ENCODE peak calls at places on chromosomes 11 and 22, in six cellular contexts. One of them, this sample, is unnamed.

GRCh38 chr11:128029219-128029722 is 558.1 kb downstream of the ETS1 start:
- DNase-seq in fibroblast of lung: peak
- DNase-seq in H7: no peak
- DNase-seq in neural crest cell: no peak
- DNase-seq in fibroblast of the aortic adventitia: peak
- DNase-seq in neuronal stem cell: no peak
- DNase-seq in this sample: no peak

GRCh38 chr22:44748524-44748923 is 3.9 kb upstream of the ARHGAP8 start:
- DNase-seq in fibroblast of lung: no peak
- DNase-seq in H7: peak
- DNase-seq in neural crest cell: no peak
- DNase-seq in fibroblast of the aortic adventitia: no peak
- DNase-seq in neuronal stem cell: no peak
- DNase-seq in this sample: no peak

GRCh38 chr11:123073343-123074057 is 11.6 kb upstream of the HSPA8 start:
- DNase-seq in fibroblast of lung: no peak
- DNase-seq in H7: no peak
- DNase-seq in neural crest cell: no peak
- DNase-seq in fibroblast of the aortic adventitia: no peak
- DNase-seq in neuronal stem cell: no peak
- DNase-seq in this sample: no peak

GRCh38 chr22:39545310-39546063 is 12.9 kb upstream of the RPS19BP1 start:
- DNase-seq in fibroblast of lung: no peak
- DNase-seq in H7: peak
- DNase-seq in neural crest cell: peak
- DNase-seq in fibroblast of the aortic adventitia: peak
- DNase-seq in neuronal stem cell: peak
- DNase-seq in this sample: no peak

GRCh38 chr11:1174441-1175370 is 17.0 kb downstream of the MUC5AC start:
- DNase-seq in fibroblast of lung: no peak
- DNase-seq in H7: peak
- DNase-seq in neural crest cell: no peak
- DNase-seq in fibroblast of the aortic adventitia: no peak
- DNase-seq in neuronal stem cell: no peak
- DNase-seq in this sample: no peak

GRCh38 chr22:23246982-23247766 is 66.9 kb downstream of the BCR start:
- DNase-seq in fibroblast of lung: no peak
- DNase-seq in H7: no peak
- DNase-seq in neural crest cell: no peak
- DNase-seq in fibroblast of the aortic adventitia: no peak
- DNase-seq in neuronal stem cell: no peak
- DNase-seq in this sample: no peak

GRCh38 chr11:67349927-67350465 is 3.4 kb downstream of the POLD4 start:
- DNase-seq in fibroblast of lung: no peak
- DNase-seq in H7: no peak
- DNase-seq in neural crest cell: no peak
- DNase-seq in fibroblast of the aortic adventitia: no peak
- DNase-seq in neuronal stem cell: no peak
- DNase-seq in this sample: no peak

GRCh38 chr22:24289138-24289537 is 18.5 kb downstream of the SPECC1L start:
- DNase-seq in fibroblast of lung: peak
- DNase-seq in H7: no peak
- DNase-seq in neural crest cell: no peak
- DNase-seq in fibroblast of the aortic adventitia: peak
- DNase-seq in neuronal stem cell: no peak
- DNase-seq in this sample: peak

GRCh38 chr11:119147604-119148333 is 1.1 kb upstream of the ABCG4 start:
- DNase-seq in fibroblast of lung: no peak
- DNase-seq in H7: peak
- DNase-seq in neural crest cell: no peak
- DNase-seq in fibroblast of the aortic adventitia: no peak
- DNase-seq in neuronal stem cell: no peak
- DNase-seq in this sample: no peak

GRCh38 chr11:102157219-102157618 is 47.0 kb downstream of the YAP1 start:
- DNase-seq in fibroblast of lung: peak
- DNase-seq in H7: no peak
- DNase-seq in neural crest cell: no peak
- DNase-seq in fibroblast of the aortic adventitia: peak
- DNase-seq in neuronal stem cell: no peak
- DNase-seq in this sample: peak

GRCh38 chr11:80414766-80415165 is 973.9 kb upstream of the TENM4 start:
- DNase-seq in fibroblast of lung: no peak
- DNase-seq in H7: no peak
- DNase-seq in neural crest cell: no peak
- DNase-seq in fibroblast of the aortic adventitia: peak
- DNase-seq in neuronal stem cell: no peak
- DNase-seq in this sample: no peak

GRCh38 chr11:36583667-36584066 is 10.6 kb upstream of the IFTAP start:
- DNase-seq in fibroblast of lung: no peak
- DNase-seq in H7: no peak
- DNase-seq in neural crest cell: no peak
- DNase-seq in fibroblast of the aortic adventitia: no peak
- DNase-seq in neuronal stem cell: no peak
- DNase-seq in this sample: no peak

GRCh38 chr22:39959640-39960447 is at the start of gene TMA7B:
- DNase-seq in fibroblast of lung: peak
- DNase-seq in H7: peak
- DNase-seq in neural crest cell: no peak
- DNase-seq in fibroblast of the aortic adventitia: peak
- DNase-seq in neuronal stem cell: no peak
- DNase-seq in this sample: peak

GRCh38 chr11:66600219-66600923 is 7.4 kb downstream of the CCS start:
- DNase-seq in fibroblast of lung: peak
- DNase-seq in H7: no peak
- DNase-seq in neural crest cell: no peak
- DNase-seq in fibroblast of the aortic adventitia: peak
- DNase-seq in neuronal stem cell: no peak
- DNase-seq in this sample: no peak

GRCh38 chr11:123351375-123351774 is 78.7 kb upstream of the GRAMD1B start:
- DNase-seq in fibroblast of lung: no peak
- DNase-seq in H7: peak
- DNase-seq in neural crest cell: peak
- DNase-seq in fibroblast of the aortic adventitia: no peak
- DNase-seq in neuronal stem cell: no peak
- DNase-seq in this sample: no peak

GRCh38 chr22:27851974-27852713 is 50.6 kb upstream of the MN1 start:
- DNase-seq in fibroblast of lung: no peak
- DNase-seq in H7: peak
- DNase-seq in neural crest cell: no peak
- DNase-seq in fibroblast of the aortic adventitia: no peak
- DNase-seq in neuronal stem cell: no peak
- DNase-seq in this sample: no peak

GRCh38 chr11:63666874-63667273 is 4.3 kb downstream of the ATL3 start:
- DNase-seq in fibroblast of lung: peak
- DNase-seq in H7: no peak
- DNase-seq in neural crest cell: no peak
- DNase-seq in fibroblast of the aortic adventitia: peak
- DNase-seq in neuronal stem cell: no peak
- DNase-seq in this sample: no peak

GRCh38 chr11:105611837-105612480 is 2.1 kb downstream of the GRIA4 start:
- DNase-seq in fibroblast of lung: no peak
- DNase-seq in H7: peak
- DNase-seq in neural crest cell: no peak
- DNase-seq in fibroblast of the aortic adventitia: no peak
- DNase-seq in neuronal stem cell: no peak
- DNase-seq in this sample: no peak

GRCh38 chr22:46942816-46943783 is 180.7 kb downstream of the TBC1D22A start:
- DNase-seq in fibroblast of lung: no peak
- DNase-seq in H7: no peak
- DNase-seq in neural crest cell: no peak
- DNase-seq in fibroblast of the aortic adventitia: no peak
- DNase-seq in neuronal stem cell: no peak
- DNase-seq in this sample: no peak

GRCh38 chr11:78952866-78953265 is 378.2 kb upstream of the NARS2 start:
- DNase-seq in fibroblast of lung: no peak
- DNase-seq in H7: no peak
- DNase-seq in neural crest cell: no peak
- DNase-seq in fibroblast of the aortic adventitia: peak
- DNase-seq in neuronal stem cell: no peak
- DNase-seq in this sample: no peak

GRCh38 chr11:45048870-45049825 is 97.3 kb upstream of the PRDM11 start:
- DNase-seq in fibroblast of lung: no peak
- DNase-seq in H7: no peak
- DNase-seq in neural crest cell: no peak
- DNase-seq in fibroblast of the aortic adventitia: peak
- DNase-seq in neuronal stem cell: no peak
- DNase-seq in this sample: no peak

GRCh38 chr22:44128961-44129613 is 51.6 kb upstream of the PARVG start:
- DNase-seq in fibroblast of lung: no peak
- DNase-seq in H7: no peak
- DNase-seq in neural crest cell: no peak
- DNase-seq in fibroblast of the aortic adventitia: no peak
- DNase-seq in neuronal stem cell: no peak
- DNase-seq in this sample: no peak

This sample was measured in RCC 7860.